ENCODE peak calls at places on chromosomes 3 and 15, in eight cellular contexts. A, H, M, L, F, P, Q and D are unnamed samples.

GRCh38 chr3:13698498-13698897 is 149.6 kb downstream of the FBLN2 start:
- DNase-seq in A (no peak), H (no peak), M (no peak), L (no peak), F (no peak), P (no peak), Q (no peak), D (no peak)

GRCh38 chr3:107855710-107856109 is 235.1 kb downstream of the CD47 start:
- DNase-seq in A (no peak), H (no peak), M (no peak), L (no peak), F (no peak), P (no peak), Q (peak), D (no peak)

GRCh38 chr15:80878867-80879250 is 99.7 kb downstream of the CEMIP start:
- DNase-seq in A (no peak), H (no peak), M (no peak), L (no peak), F (no peak), P (no peak), Q (no peak), D (no peak)

GRCh38 chr15:99445272-99445850 is 120.4 kb upstream of the MEF2A start:
- DNase-seq in A (no peak), H (no peak), M (peak), L (no peak), F (no peak), P (no peak), Q (no peak), D (no peak)

GRCh38 chr3:145951431-145951830 is 209.6 kb downstream of the PLOD2 start:
- DNase-seq in A (no peak), H (no peak), M (no peak), L (no peak), F (no peak), P (no peak), Q (peak), D (no peak)

GRCh38 chr3:170867552-170867951 is 2.4 kb downstream of the RPL22L1 start:
- DNase-seq in A (no peak), H (no peak), M (no peak), L (no peak), F (no peak), P (no peak), Q (no peak), D (no peak)

GRCh38 chr3:187456268-187456667 is 88.1 kb downstream of the RTP4 start:
- DNase-seq in A (peak), H (no peak), M (peak), L (no peak), F (no peak), P (no peak), Q (peak), D (no peak)

GRCh38 chr3:158709666-158710083 is 22.6 kb downstream of the RARRES1 start:
- DNase-seq in A (peak), H (no peak), M (no peak), L (peak), F (no peak), P (no peak), Q (peak), D (no peak)

GRCh38 chr3:109373933-109374332 is 36.6 kb upstream of the DPPA4 start:
- DNase-seq in A (no peak), H (no peak), M (no peak), L (no peak), F (no peak), P (no peak), Q (no peak), D (no peak)

GRCh38 chr3:190058486-190059241 is 62.0 kb downstream of the P3H2 start:
- DNase-seq in A (no peak), H (no peak), M (no peak), L (no peak), F (no peak), P (no peak), Q (peak), D (no peak)

GRCh38 chr3:138850151-138850550 is 15.4 kb upstream of the PIK3CB start:
- DNase-seq in A (no peak), H (no peak), M (no peak), L (no peak), F (no peak), P (no peak), Q (peak), D (no peak)

GRCh38 chr3:166201476-166201875 is 364.3 kb upstream of the BCHE start:
- DNase-seq in A (no peak), H (no peak), M (no peak), L (no peak), F (no peak), P (no peak), Q (no peak), D (no peak)

GRCh38 chr3:99774467-99774866 is 43.2 kb upstream of the CMSS1 start:
- DNase-seq in A (peak), H (no peak), M (no peak), L (peak), F (no peak), P (no peak), Q (peak), D (no peak)

GRCh38 chr3:134357914-134358811 is 16.1 kb downstream of the AMOTL2 start:
- DNase-seq in A (peak), H (no peak), M (no peak), L (peak), F (no peak), P (no peak), Q (peak), D (no peak)

GRCh38 chr15:65421360-65422215 is 1.2 kb downstream of the IGDCC4 start:
- DNase-seq in A (no peak), H (no peak), M (peak), L (no peak), F (no peak), P (no peak), Q (peak), D (peak)

GRCh38 chr3:57500506-57500905 is 43.6 kb downstream of the DNAH12 start:
- DNase-seq in A (no peak), H (no peak), M (no peak), L (no peak), F (no peak), P (no peak), Q (no peak), D (no peak)

GRCh38 chr3:94873751-94874150 is 810.9 kb downstream of the NSUN3 start:
- DNase-seq in A (no peak), H (no peak), M (no peak), L (no peak), F (no peak), P (no peak), Q (no peak), D (no peak)

GRCh38 chr15:75989045-75989444 is 23.2 kb downstream of the NRG4 start:
- DNase-seq in A (peak), H (no peak), M (no peak), L (peak), F (no peak), P (no peak), Q (peak), D (no peak)

GRCh38 chr3:26920579-26920978 is 298.0 kb downstream of the LRRC3B start:
- DNase-seq in A (no peak), H (no peak), M (no peak), L (no peak), F (no peak), P (no peak), Q (no peak), D (no peak)

GRCh38 chr15:52733078-52733477 is 53.9 kb upstream of the ATOSA start:
- DNase-seq in A (peak), H (no peak), M (no peak), L (peak), F (no peak), P (no peak), Q (peak), D (no peak)

GRCh38 chr15:57298843-57299550 is 77.3 kb upstream of the CGNL1 start:
- DNase-seq in A (no peak), H (no peak), M (no peak), L (no peak), F (peak), P (no peak), Q (no peak), D (no peak)

GRCh38 chr3:170760174-170760526 is 109.8 kb downstream of the RPL22L1 start:
- DNase-seq in A (no peak), H (no peak), M (no peak), L (no peak), F (no peak), P (no peak), Q (no peak), D (no peak)

GRCh38 chr15:71252036-71252898 is 137.0 kb downstream of the THSD4 start:
- DNase-seq in A (no peak), H (no peak), M (no peak), L (no peak), F (no peak), P (no peak), Q (no peak), D (no peak)

GRCh38 chr3:156135921-156136655 is 15.7 kb downstream of the KCNAB1 start:
- DNase-seq in A (no peak), H (no peak), M (no peak), L (no peak), F (no peak), P (no peak), Q (peak), D (no peak)
- TF ChIP-seq CTCF in A (no peak), H (no peak), M (peak), L (no peak), F (no peak), P (no peak), Q (peak), D (peak)

DNA sequence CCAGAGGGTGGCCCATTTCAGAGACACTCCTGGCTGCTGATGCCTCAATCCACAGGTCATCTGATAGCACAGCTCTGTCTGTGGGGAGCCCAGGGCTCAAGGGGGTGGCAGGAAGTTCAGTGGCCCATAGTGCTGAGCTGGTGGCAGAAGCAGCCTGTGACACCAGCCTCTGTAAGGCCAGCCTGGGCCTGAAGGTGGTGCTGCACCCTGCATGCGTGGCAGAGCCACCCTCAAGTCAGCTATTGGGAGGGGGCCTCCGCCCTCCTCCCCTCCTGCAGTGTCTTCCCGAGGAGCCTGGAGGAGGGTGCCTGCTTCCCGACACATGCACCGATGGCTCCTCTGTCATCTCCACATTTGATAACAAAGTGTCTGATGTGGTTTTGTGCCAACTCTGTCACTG is 3.0 kb downstream of the PLA1A start:
- DNase-seq in A (no peak), H (no peak), M (no peak), L (no peak), F (no peak), P (no peak), Q (no peak), D (no peak)
- TF ChIP-seq CTCF in A (peak), H (no peak), M (no peak), L (peak), F (no peak), P (peak), Q (peak), D (peak)

GRCh38 chr3:188936597-188937107 is 235.1 kb upstream of the TPRG1 start:
- DNase-seq in A (no peak), H (no peak), M (no peak), L (no peak), F (no peak), P (no peak), Q (no peak), D (no peak)
- TF ChIP-seq CTCF in A (no peak), H (no peak), M (no peak), L (no peak), F (no peak), P (no peak), Q (peak), D (no peak)

GRCh38 chr15:45022871-45023658 is at the start of gene SORD:
- DNase-seq in A (peak), H (peak), M (peak), L (peak), F (peak), P (peak), Q (peak), D (peak)
- TF ChIP-seq CTCF in A (no peak), H (no peak), M (no peak), L (no peak), F (no peak), P (no peak), Q (no peak), D (peak)